ENCODE peak calls at places on chromosome 19, in four cellular contexts. One of them, this sample, is unnamed.

GRCh38 chr19:47096721-47097120 is 16.9 kb downstream of the ZC3H4 start:
- DNase-seq in fibroblast of lung: no peak
- DNase-seq in GM23248: no peak
- DNase-seq in H9: no peak
- DNase-seq in this sample: no peak

GRCh38 chr19:46970815-46971214 is 48.8 kb upstream of the NPAS1 start:
- DNase-seq in GM23248: peak
- DNase-seq in fibroblast of lung: no peak
- DNase-seq in H9: no peak
- DNase-seq in this sample: no peak

GRCh38 chr19:45446295-45446694 is 21.5 kb upstream of the FOSB start:
- DNase-seq in fibroblast of lung: peak
- DNase-seq in H9: no peak
- DNase-seq in GM23248: peak
- DNase-seq in this sample: no peak

GRCh38 chr19:56978023-56978565 is 137.6 kb upstream of the PEG3 start:
- DNase-seq in fibroblast of lung: no peak
- DNase-seq in H9: no peak
- DNase-seq in GM23248: no peak
- DNase-seq in this sample: no peak

GRCh38 chr19:55877211-55877610 is 40.9 kb downstream of the NLRP4 start:
- DNase-seq in H9: no peak
- DNase-seq in GM23248: no peak
- DNase-seq in fibroblast of lung: no peak
- DNase-seq in this sample: no peak

GRCh38 chr19:2546128-2547032 is 70.5 kb downstream of the GADD45B start:
- DNase-seq in H9: peak
- DNase-seq in GM23248: no peak
- DNase-seq in fibroblast of lung: peak
- DNase-seq in this sample: peak

GRCh38 chr19:30669329-30670010 is 297.3 kb downstream of the ZNF536 start:
- DNase-seq in fibroblast of lung: peak
- DNase-seq in GM23248: peak
- DNase-seq in H9: peak
- DNase-seq in this sample: peak

GRCh38 chr19:29387586-29387985 is 138.2 kb upstream of the VSTM2B start:
- DNase-seq in GM23248: no peak
- DNase-seq in H9: no peak
- DNase-seq in fibroblast of lung: no peak
- DNase-seq in this sample: no peak

GRCh38 chr19:16197188-16197621 is 506 bp upstream of the AP1M1 start:
- DNase-seq in GM23248: peak
- DNase-seq in fibroblast of lung: peak
- DNase-seq in H9: no peak
- DNase-seq in this sample: no peak

GRCh38 chr19:37468961-37469777 is at the start of gene ZNF570:
- DNase-seq in H9: peak
- DNase-seq in fibroblast of lung: peak
- DNase-seq in GM23248: peak
- DNase-seq in this sample: peak

GRCh38 chr19:51009061-51009891 is 7.9 kb upstream of the KLK8 start:
- DNase-seq in fibroblast of lung: no peak
- DNase-seq in GM23248: no peak
- DNase-seq in H9: no peak
- DNase-seq in this sample: no peak

GRCh38 chr19:33520844-33521479 is 629 bp downstream of the PEPD start:
- DNase-seq in GM23248: no peak
- DNase-seq in H9: no peak
- DNase-seq in fibroblast of lung: no peak
- DNase-seq in this sample: no peak
- H3K27ac ChIP-seq in GM23248: no peak
- H3K27ac ChIP-seq in H9: no peak
- H3K27ac ChIP-seq in fibroblast of lung: peak
- H3K27ac ChIP-seq in this sample: peak

GRCh38 chr19:54462072-54462712 is 1.4 kb downstream of the LENG9 start:
- DNase-seq in GM23248: peak
- DNase-seq in H9: peak
- DNase-seq in fibroblast of lung: no peak
- DNase-seq in this sample: no peak
- H3K27ac ChIP-seq in GM23248: peak
- H3K27ac ChIP-seq in H9: no peak
- H3K27ac ChIP-seq in fibroblast of lung: peak
- H3K27ac ChIP-seq in this sample: peak

GRCh38 chr19:10537668-10538067 is 6.0 kb upstream of the ATG4D start:
- DNase-seq in fibroblast of lung: no peak
- DNase-seq in GM23248: no peak
- DNase-seq in H9: no peak
- DNase-seq in this sample: no peak
- H3K27ac ChIP-seq in fibroblast of lung: no peak
- H3K27ac ChIP-seq in GM23248: no peak
- H3K27ac ChIP-seq in H9: no peak
- H3K27ac ChIP-seq in this sample: no peak

DNA sequence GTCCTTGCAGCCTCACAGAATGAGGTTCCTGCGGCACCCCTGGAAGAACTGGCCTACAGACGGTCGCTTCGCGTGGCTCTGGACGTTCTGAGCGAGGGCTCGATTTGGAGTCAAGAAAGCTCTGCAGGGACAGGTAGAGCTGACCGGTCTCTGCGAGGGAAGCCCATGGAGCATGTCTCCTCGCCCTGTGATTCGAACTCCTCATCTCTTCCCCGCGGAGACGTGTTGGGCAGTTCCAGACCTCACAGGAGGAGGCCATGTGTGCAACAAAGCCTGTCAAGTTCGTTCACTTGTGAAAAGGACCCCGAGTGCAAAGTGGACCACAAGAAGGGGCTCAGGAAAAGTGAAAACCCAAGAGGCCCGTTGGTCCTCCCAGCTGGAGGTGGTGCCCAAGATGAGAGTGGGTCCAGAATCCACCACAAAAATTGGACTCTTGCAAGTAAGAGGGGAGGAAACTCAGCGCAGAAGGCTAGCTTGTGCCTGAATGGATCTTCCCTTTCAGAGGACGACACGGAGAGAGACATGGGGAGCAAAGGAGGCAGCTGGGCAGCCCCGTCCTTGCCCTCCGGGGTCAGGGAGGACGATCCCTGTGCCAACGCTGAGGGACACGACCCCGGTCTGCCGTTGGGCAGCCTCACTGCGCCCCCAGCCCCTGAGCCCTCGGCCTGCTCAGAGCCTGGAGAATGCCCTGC is 23.4 kb upstream of the NDUFS7 start:
- DNase-seq in fibroblast of lung: no peak
- DNase-seq in GM23248: no peak
- DNase-seq in H9: no peak
- DNase-seq in this sample: no peak
- H3K27ac ChIP-seq in fibroblast of lung: peak
- H3K27ac ChIP-seq in GM23248: peak
- H3K27ac ChIP-seq in H9: no peak
- H3K27ac ChIP-seq in this sample: peak

GRCh38 chr19:58038688-58039204 is 4.9 kb downstream of the ZSCAN1 start:
- DNase-seq in fibroblast of lung: no peak
- DNase-seq in GM23248: peak
- DNase-seq in H9: peak
- DNase-seq in this sample: no peak

GRCh38 chr19:58034476-58034790 is 608 bp downstream of the ZSCAN1 start:
- DNase-seq in H9: no peak
- DNase-seq in fibroblast of lung: no peak
- DNase-seq in GM23248: no peak
- DNase-seq in this sample: peak

GRCh38 chr19:58035863-58036262 is 2.0 kb downstream of the ZSCAN1 start:
- DNase-seq in fibroblast of lung: no peak
- DNase-seq in H9: no peak
- DNase-seq in GM23248: peak
- DNase-seq in this sample: no peak

GRCh38 chr19:58040751-58041525 is 7.1 kb downstream of the ZSCAN1 start:
- DNase-seq in H9: no peak
- DNase-seq in GM23248: no peak
- DNase-seq in fibroblast of lung: no peak
- DNase-seq in this sample: no peak

DNA sequence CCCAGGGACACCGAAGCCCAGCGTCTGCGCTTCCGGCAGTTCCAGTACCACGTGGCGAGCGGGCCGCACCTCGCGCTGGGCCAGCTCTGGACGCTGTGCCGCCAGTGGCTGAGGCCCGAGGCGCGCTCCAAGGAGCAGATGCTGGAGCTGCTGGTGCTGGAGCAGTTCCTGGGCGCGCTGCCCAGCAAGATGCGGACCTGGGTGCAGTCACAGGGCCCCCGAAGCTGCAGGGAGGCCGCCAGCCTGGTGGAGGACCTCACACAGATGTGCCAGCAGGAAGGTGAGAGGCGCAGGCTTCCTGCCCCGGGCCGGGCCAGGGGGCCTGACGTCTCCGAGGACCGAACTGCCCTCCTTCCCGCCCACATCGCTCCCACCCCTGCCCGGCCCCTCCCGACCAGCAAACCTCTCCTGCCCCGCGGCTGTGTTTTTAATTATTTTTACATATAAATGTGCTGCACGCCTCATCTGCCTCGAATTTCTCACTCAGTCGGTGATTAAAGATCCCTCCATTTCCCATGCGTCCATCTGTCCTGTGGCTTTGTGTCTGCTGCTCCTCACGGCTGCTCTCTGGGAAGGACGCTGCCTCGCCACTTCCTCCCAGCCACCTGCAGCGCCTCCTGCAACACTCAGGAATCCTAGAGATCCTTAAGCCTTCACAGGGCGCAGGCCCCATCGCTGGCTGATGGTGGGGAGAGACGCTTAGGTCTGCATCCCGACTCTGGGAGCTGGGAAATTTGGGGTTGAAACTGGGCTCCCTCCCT is 4.3 kb downstream of the ZSCAN1 start:
- DNase-seq in GM23248: peak
- DNase-seq in H9: peak
- DNase-seq in fibroblast of lung: no peak
- DNase-seq in this sample: peak
- H3K27ac ChIP-seq in GM23248: no peak
- H3K27ac ChIP-seq in H9: no peak
- H3K27ac ChIP-seq in fibroblast of lung: no peak
- H3K27ac ChIP-seq in this sample: no peak

GRCh38 chr19:49773663-49774305 is 7.0 kb downstream of the AP2A1 start:
- DNase-seq in fibroblast of lung: peak
- DNase-seq in H9: no peak
- DNase-seq in GM23248: no peak
- DNase-seq in this sample: peak

GRCh38 chr19:49776371-49776764 is 9.6 kb downstream of the AP2A1 start:
- DNase-seq in fibroblast of lung: no peak
- DNase-seq in GM23248: no peak
- DNase-seq in H9: no peak
- DNase-seq in this sample: no peak

GRCh38 chr19:49775742-49776370 is 9.1 kb downstream of the AP2A1 start:
- DNase-seq in fibroblast of lung: no peak
- DNase-seq in H9: no peak
- DNase-seq in GM23248: no peak
- DNase-seq in this sample: no peak

GRCh38 chr19:49772850-49773432 is 6.1 kb downstream of the AP2A1 start:
- DNase-seq in GM23248: no peak
- DNase-seq in H9: no peak
- DNase-seq in fibroblast of lung: no peak
- DNase-seq in this sample: no peak

DNA sequence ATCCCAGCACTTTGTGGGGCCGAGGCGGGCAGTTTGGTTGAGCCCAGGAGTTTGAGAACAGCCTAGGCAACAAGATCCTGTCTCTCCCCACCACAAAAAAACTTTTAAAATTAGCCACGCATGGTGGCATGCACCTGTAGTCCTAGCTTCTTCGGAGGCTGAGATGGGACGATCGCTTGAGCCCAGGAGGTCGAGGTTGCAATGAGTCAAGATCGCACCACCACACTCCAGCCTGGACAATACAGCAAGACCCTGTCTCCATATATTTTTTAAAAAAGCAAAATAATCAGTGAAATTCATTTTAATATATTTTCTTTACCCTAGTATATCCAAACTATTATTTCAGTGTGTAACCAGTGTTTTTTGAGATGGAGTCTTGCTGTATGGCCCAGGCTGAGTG is 8.2 kb downstream of the AP2A1 start:
- DNase-seq in H9: no peak
- DNase-seq in fibroblast of lung: no peak
- DNase-seq in GM23248: no peak
- DNase-seq in this sample: no peak
- H3K27ac ChIP-seq in H9: no peak
- H3K27ac ChIP-seq in fibroblast of lung: no peak
- H3K27ac ChIP-seq in GM23248: no peak
- H3K27ac ChIP-seq in this sample: no peak

GRCh38 chr19:18172331-18173053 is 1.1 kb upstream of the IFI30 start:
- DNase-seq in GM23248: no peak
- DNase-seq in fibroblast of lung: no peak
- DNase-seq in H9: no peak
- DNase-seq in this sample: no peak

GRCh38 chr19:18168673-18169381 is 4.8 kb upstream of the IFI30 start:
- DNase-seq in fibroblast of lung: no peak
- DNase-seq in GM23248: no peak
- DNase-seq in H9: no peak
- DNase-seq in this sample: no peak

GRCh38 chr19:18173054-18173571 is 500 bp upstream of the IFI30 start:
- DNase-seq in GM23248: peak
- DNase-seq in fibroblast of lung: no peak
- DNase-seq in H9: no peak
- DNase-seq in this sample: no peak

GRCh38 chr19:18171605-18172327 is 1.8 kb upstream of the IFI30 start:
- DNase-seq in fibroblast of lung: no peak
- DNase-seq in GM23248: no peak
- DNase-seq in H9: no peak
- DNase-seq in this sample: no peak

GRCh38 chr19:18170714-18171255 is 2.8 kb upstream of the IFI30 start:
- DNase-seq in GM23248: no peak
- DNase-seq in H9: no peak
- DNase-seq in fibroblast of lung: no peak
- DNase-seq in this sample: no peak
- H3K27ac ChIP-seq in GM23248: no peak
- H3K27ac ChIP-seq in H9: no peak
- H3K27ac ChIP-seq in fibroblast of lung: no peak
- H3K27ac ChIP-seq in this sample: peak

GRCh38 chr19:19366691-19367396 is 38.6 kb upstream of the GATAD2A start:
- DNase-seq in fibroblast of lung: peak
- DNase-seq in H9: peak
- DNase-seq in GM23248: peak
- DNase-seq in this sample: peak
- H3K27ac ChIP-seq in fibroblast of lung: no peak
- H3K27ac ChIP-seq in H9: no peak
- H3K27ac ChIP-seq in GM23248: no peak
- H3K27ac ChIP-seq in this sample: no peak

This sample was measured in substantia nigra.